ENCODE peak calls at places on chromosomes 6 and 20, in four cellular contexts. One of them, this sample, is unnamed.

GRCh38 chr6:159221486-159222170 is 52.4 kb downstream of the FNDC1 start:
- DNase-seq in mesothelial cell of epicardium: no peak
- DNase-seq in psoas muscle: no peak
- DNase-seq in omental fat pad: no peak
- DNase-seq in this sample: no peak

GRCh38 chr20:48015943-48016723 is 230.9 kb upstream of the SULF2 start:
- DNase-seq in mesothelial cell of epicardium: no peak
- DNase-seq in psoas muscle: no peak
- DNase-seq in omental fat pad: no peak
- DNase-seq in this sample: no peak

GRCh38 chr6:22783921-22784320 is 214.6 kb downstream of the HDGFL1 start:
- DNase-seq in mesothelial cell of epicardium: no peak
- DNase-seq in psoas muscle: no peak
- DNase-seq in omental fat pad: no peak
- DNase-seq in this sample: no peak

GRCh38 chr6:127971945-127972391 is 71.1 kb upstream of the THEMIS start:
- DNase-seq in mesothelial cell of epicardium: no peak
- DNase-seq in psoas muscle: no peak
- DNase-seq in omental fat pad: no peak
- DNase-seq in this sample: no peak

GRCh38 chr6:46062312-46062711 is 46.7 kb upstream of the CLIC5 start:
- DNase-seq in mesothelial cell of epicardium: no peak
- DNase-seq in psoas muscle: no peak
- DNase-seq in omental fat pad: no peak
- DNase-seq in this sample: no peak

GRCh38 chr6:31972709-31973350 is 892 bp upstream of the DXO start:
- DNase-seq in mesothelial cell of epicardium: no peak
- DNase-seq in psoas muscle: no peak
- DNase-seq in omental fat pad: no peak
- DNase-seq in this sample: no peak

GRCh38 chr6:156808287-156808686 is 31.1 kb downstream of the ARID1B start:
- DNase-seq in mesothelial cell of epicardium: no peak
- DNase-seq in psoas muscle: no peak
- DNase-seq in omental fat pad: no peak
- DNase-seq in this sample: no peak

GRCh38 chr6:162857321-162857720 is 129.5 kb downstream of the PACRG start:
- DNase-seq in mesothelial cell of epicardium: no peak
- DNase-seq in psoas muscle: no peak
- DNase-seq in omental fat pad: no peak
- DNase-seq in this sample: no peak

GRCh38 chr6:36118550-36119107 is 11.7 kb upstream of the MAPK13 start:
- DNase-seq in mesothelial cell of epicardium: no peak
- DNase-seq in psoas muscle: peak
- DNase-seq in omental fat pad: no peak
- DNase-seq in this sample: no peak

GRCh38 chr6:139490482-139490881 is 116.0 kb upstream of the CITED2 start:
- DNase-seq in mesothelial cell of epicardium: no peak
- DNase-seq in psoas muscle: no peak
- DNase-seq in omental fat pad: no peak
- DNase-seq in this sample: no peak

GRCh38 chr6:8556370-8557018 is 121.1 kb upstream of the SLC35B3 start:
- DNase-seq in mesothelial cell of epicardium: no peak
- DNase-seq in psoas muscle: no peak
- DNase-seq in omental fat pad: no peak
- DNase-seq in this sample: no peak

GRCh38 chr20:62685781-62686555 is 22.7 kb upstream of the NTSR1 start:
- DNase-seq in mesothelial cell of epicardium: no peak
- DNase-seq in psoas muscle: no peak
- DNase-seq in omental fat pad: no peak
- DNase-seq in this sample: no peak

GRCh38 chr20:57193094-57193493 is 73.3 kb downstream of the BMP7 start:
- DNase-seq in mesothelial cell of epicardium: no peak
- DNase-seq in psoas muscle: peak
- DNase-seq in omental fat pad: no peak
- DNase-seq in this sample: no peak

GRCh38 chr6:69801225-69801624 is 4.4 kb upstream of the LMBRD1 start:
- DNase-seq in mesothelial cell of epicardium: no peak
- DNase-seq in psoas muscle: no peak
- DNase-seq in omental fat pad: no peak
- DNase-seq in this sample: no peak

GRCh38 chr6:44297063-44298038 is 15.8 kb downstream of the AARS2 start:
- DNase-seq in mesothelial cell of epicardium: peak
- DNase-seq in psoas muscle: peak
- DNase-seq in omental fat pad: no peak
- DNase-seq in this sample: no peak

GRCh38 chr20:19813839-19814238 is 55.8 kb downstream of the RIN2 start:
- DNase-seq in mesothelial cell of epicardium: no peak
- DNase-seq in psoas muscle: no peak
- DNase-seq in omental fat pad: no peak
- DNase-seq in this sample: no peak

GRCh38 chr6:149261364-149261763 is 56.1 kb upstream of the TAB2 start:
- DNase-seq in mesothelial cell of epicardium: no peak
- DNase-seq in psoas muscle: no peak
- DNase-seq in omental fat pad: no peak
- DNase-seq in this sample: no peak

GRCh38 chr6:14713008-14713452 is 532.8 kb upstream of the JARID2 start:
- DNase-seq in mesothelial cell of epicardium: no peak
- DNase-seq in psoas muscle: peak
- DNase-seq in omental fat pad: no peak
- DNase-seq in this sample: peak

GRCh38 chr6:30749554-30750378 is 5.4 kb upstream of the IER3 start:
- DNase-seq in mesothelial cell of epicardium: no peak
- DNase-seq in psoas muscle: no peak
- DNase-seq in omental fat pad: no peak
- DNase-seq in this sample: no peak

GRCh38 chr20:11912013-11912663 is 5.6 kb upstream of the BTBD3 start:
- DNase-seq in mesothelial cell of epicardium: no peak
- DNase-seq in psoas muscle: no peak
- DNase-seq in omental fat pad: no peak
- DNase-seq in this sample: no peak

GRCh38 chr6:21527731-21528130 is 65.8 kb upstream of the SOX4 start:
- DNase-seq in mesothelial cell of epicardium: no peak
- DNase-seq in psoas muscle: no peak
- DNase-seq in omental fat pad: no peak
- DNase-seq in this sample: no peak

GRCh38 chr20:61657719-61658377 is 405.8 kb downstream of the CDH4 start:
- DNase-seq in mesothelial cell of epicardium: no peak
- DNase-seq in psoas muscle: peak
- DNase-seq in omental fat pad: no peak
- DNase-seq in this sample: no peak

GRCh38 chr6:112202639-112203341 is 51.6 kb downstream of the LAMA4 start:
- DNase-seq in mesothelial cell of epicardium: no peak
- DNase-seq in psoas muscle: no peak
- DNase-seq in omental fat pad: no peak
- DNase-seq in this sample: no peak

GRCh38 chr6:31385041-31385440 is 18.4 kb upstream of the MICA start:
- DNase-seq in mesothelial cell of epicardium: no peak
- DNase-seq in psoas muscle: no peak
- DNase-seq in omental fat pad: no peak
- DNase-seq in this sample: no peak